ENCODE peak calls at places on chromosomes 4 and X, in ten cellular contexts. J is HS-27A; Z is stimulated activated CD4-positive, alpha-beta T cell treated with anti-CD3 and anti-CD28 coated beads, Interleukin-1b, Interleukin-23, amount 100 ng/mL, for 1 hour; D is GM12878; Q is iris pigment epithelial cell; V is M059J; N is T-cell; M is GM19239; E is RPMI7951; U is uterus. A is an unnamed sample.

GRCh38 chr4:114890773-114891172 is 222.6 kb downstream of the NDST4 start:
- DNase-seq in J (no peak), N (no peak), D (no peak), U (no peak), Z (no peak), V (no peak), M (no peak), Q (peak; percentile 2), E (no peak), A (no peak)

GRCh38 chr4:761086-761485 is 55.5 kb downstream of the PCGF3 start:
- DNase-seq in Z (no peak), D (no peak), U (no peak), E (no peak), Q (no peak), N (no peak), J (no peak), V (no peak), M (no peak), A (no peak)

GRCh38 chr4:7392438-7393374 is 42.0 kb downstream of the PSAPL1 start:
- DNase-seq in E (peak; percentile 88), U (peak; percentile 28), N (no peak), Z (no peak), J (no peak), Q (peak; percentile 41), M (no peak), D (no peak), V (no peak), A (no peak)

GRCh38 chrX:21907250-21907649 is 33.3 kb upstream of the SMS start:
- DNase-seq in M (no peak), Z (no peak), N (no peak), V (peak; percentile 11), D (no peak), U (no peak), J (no peak), Q (peak; percentile 20), E (no peak), A (no peak)

GRCh38 chr4:141391293-141391692 is 170.6 kb downstream of the ZNF330 start:
- DNase-seq in Z (no peak), J (no peak), D (no peak), V (peak; percentile 18), Q (peak; percentile 65), M (no peak), E (no peak), U (no peak), N (no peak), A (no peak)

GRCh38 chr4:140242357-140243284 is 88.6 kb upstream of the MAML3 start:
- DNase-seq in U (no peak), V (no peak), E (no peak), D (no peak), M (peak; percentile 10), Z (no peak), J (no peak), Q (no peak), N (no peak), A (no peak)

GRCh38 chr4:82984459-82984858 is 26.2 kb downstream of the LIN54 start:
- DNase-seq in E (peak; percentile 75), Z (no peak), N (no peak), J (no peak), V (peak; percentile 76), D (no peak), Q (peak; percentile 78), U (no peak), M (no peak), A (no peak)

GRCh38 chr4:185890196-185890595 is 78.2 kb upstream of the SORBS2 start:
- DNase-seq in D (no peak), E (no peak), U (no peak), Q (no peak), M (no peak), V (no peak), J (no peak), N (no peak), Z (no peak), A (no peak)

GRCh38 chrX:111847491-111847890 is 28.5 kb upstream of the TRPC5OS start:
- DNase-seq in J (no peak), E (no peak), N (no peak), U (no peak), M (no peak), Z (no peak), V (no peak), D (no peak), Q (no peak), A (no peak)

GRCh38 chr4:108814327-108814726 is 51.5 kb upstream of the ETNPPL start:
- DNase-seq in U (no peak), M (no peak), Q (no peak), N (no peak), D (no peak), Z (no peak), V (no peak), J (no peak), E (no peak), A (no peak)

GRCh38 chrX:41382699-41383645 is 49.0 kb downstream of the DDX3X start:
- DNase-seq in N (no peak), D (no peak), Z (no peak), E (peak; percentile 37), J (no peak), M (no peak), U (no peak), Q (peak; percentile 61), V (peak; percentile 76), A (no peak)

GRCh38 chr4:176920694-176921093 is 128.0 kb upstream of the VEGFC start:
- DNase-seq in V (peak; percentile 72), D (no peak), M (no peak), N (no peak), E (peak; percentile 78), Q (peak; percentile 88), J (no peak), Z (no peak), U (no peak), A (no peak)